ENCODE peak calls at places on chromosomes 16 and 17, in six cellular contexts. A is fibroblast of pulmonary artery, Z is stomach, B is fibroblast of villous mesenchyme, N is left ventricle myocardium inferior, S is brain microvascular endothelial cell. D is an unnamed sample.

GRCh38 chr17:4808378-4808767 is 1.4 kb downstream of the PLD2 start:
- DNase-seq in A (no peak), Z (peak), B (no peak), N (peak), S (no peak), D (no peak)

GRCh38 chr16:74756203-74756602 is 18.4 kb downstream of the FA2H start:
- DNase-seq in A (no peak), Z (no peak), B (no peak), N (no peak), S (no peak), D (no peak)

GRCh38 chr17:32593003-32593402 is 106.2 kb downstream of the CDK5R1 start:
- DNase-seq in A (no peak), Z (no peak), B (no peak), N (no peak), S (no peak), D (no peak)

GRCh38 chr17:60169921-60170817 is 20.4 kb downstream of the CA4 start:
- DNase-seq in A (peak), Z (no peak), B (peak), N (peak), S (no peak), D (no peak)

GRCh38 chr16:12729448-12729847 is 74.2 kb downstream of the CPPED1 start:
- DNase-seq in A (peak), Z (no peak), B (peak), N (no peak), S (peak), D (peak)

GRCh38 chr17:50183439-50184001 is 17.7 kb downstream of the SGCA start:
- DNase-seq in A (no peak), Z (no peak), B (peak), N (no peak), S (no peak), D (no peak)

GRCh38 chr17:59683283-59683682 is 23.9 kb downstream of the PTRH2 start:
- DNase-seq in A (no peak), Z (no peak), B (no peak), N (no peak), S (no peak), D (no peak)

GRCh38 chr16:65283238-65283651 is 161.4 kb upstream of the CDH11 start:
- DNase-seq in A (no peak), Z (no peak), B (peak), N (no peak), S (no peak), D (no peak)

GRCh38 chr17:12282056-12282455 is 261.4 kb downstream of the MAP2K4 start:
- DNase-seq in A (peak), Z (no peak), B (peak), N (no peak), S (peak), D (peak)

GRCh38 chr16:4535627-4536108 is 2.9 kb downstream of the CDIP1 start:
- DNase-seq in A (no peak), Z (no peak), B (no peak), N (no peak), S (no peak), D (no peak)

GRCh38 chr16:48459167-48459566 is 74.0 kb upstream of the SIAH1 start:
- DNase-seq in A (no peak), Z (no peak), B (no peak), N (no peak), S (no peak), D (no peak)

GRCh38 chr16:28585674-28586073 is 11.2 kb downstream of the SULT1A2 start:
- DNase-seq in A (no peak), Z (peak), B (no peak), N (no peak), S (no peak), D (no peak)

GRCh38 chr17:73069164-73069774 is 23.2 kb downstream of the SLC39A11 start:
- DNase-seq in A (no peak), Z (no peak), B (no peak), N (no peak), S (no peak), D (no peak)

GRCh38 chr17:78144736-78145641 is 1.2 kb upstream of the C17orf99 start:
- DNase-seq in A (no peak), Z (peak), B (peak), N (no peak), S (no peak), D (no peak)
- TF ChIP-seq CTCF in A (no peak), Z (no peak), B (no peak), N (no peak), S (no peak), D (no peak)

GRCh38 chr17:40068917-40069750 is 6.4 kb downstream of the THRA start:
- DNase-seq in A (peak), Z (peak), B (peak), N (peak), S (peak), D (peak)

GRCh38 chr17:40069751-40070643 is 7.2 kb downstream of the THRA start:
- DNase-seq in A (peak), Z (peak), B (no peak), N (no peak), S (peak), D (no peak)

GRCh38 chr17:40067710-40068109 is 4.9 kb downstream of the THRA start:
- DNase-seq in A (no peak), Z (no peak), B (no peak), N (no peak), S (no peak), D (no peak)

GRCh38 chr17:40068584-40068916 is 5.8 kb downstream of the THRA start:
- DNase-seq in A (no peak), Z (no peak), B (no peak), N (no peak), S (no peak), D (no peak)

DNA sequence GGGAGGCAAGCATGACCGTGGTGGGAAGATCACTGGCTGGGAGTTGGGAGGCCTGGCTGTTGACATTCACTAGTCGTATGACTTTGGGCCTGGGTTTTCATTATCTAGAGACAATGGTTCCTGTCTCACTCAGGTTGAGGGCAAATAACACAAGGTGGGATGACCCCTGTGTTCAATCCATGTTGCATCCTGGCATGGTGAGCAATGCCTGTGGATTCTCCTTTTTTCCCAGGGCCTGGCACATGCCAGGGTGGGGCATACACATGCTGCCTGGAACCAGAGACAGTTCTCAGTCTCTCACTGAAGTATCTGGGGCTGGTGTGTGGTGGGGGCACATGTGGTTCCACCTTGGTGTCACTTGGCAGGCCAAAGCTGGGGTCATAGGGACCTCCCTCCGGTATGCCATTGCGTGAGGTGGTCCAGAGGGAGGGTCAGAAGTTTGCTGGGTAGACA is 5.4 kb downstream of the THRA start:
- DNase-seq in A (no peak), Z (no peak), B (no peak), N (no peak), S (no peak), D (no peak)
- H3K4me3 ChIP-seq in A (peak), Z (peak), B (peak), N (peak), S (no peak), D (peak)

DNA sequence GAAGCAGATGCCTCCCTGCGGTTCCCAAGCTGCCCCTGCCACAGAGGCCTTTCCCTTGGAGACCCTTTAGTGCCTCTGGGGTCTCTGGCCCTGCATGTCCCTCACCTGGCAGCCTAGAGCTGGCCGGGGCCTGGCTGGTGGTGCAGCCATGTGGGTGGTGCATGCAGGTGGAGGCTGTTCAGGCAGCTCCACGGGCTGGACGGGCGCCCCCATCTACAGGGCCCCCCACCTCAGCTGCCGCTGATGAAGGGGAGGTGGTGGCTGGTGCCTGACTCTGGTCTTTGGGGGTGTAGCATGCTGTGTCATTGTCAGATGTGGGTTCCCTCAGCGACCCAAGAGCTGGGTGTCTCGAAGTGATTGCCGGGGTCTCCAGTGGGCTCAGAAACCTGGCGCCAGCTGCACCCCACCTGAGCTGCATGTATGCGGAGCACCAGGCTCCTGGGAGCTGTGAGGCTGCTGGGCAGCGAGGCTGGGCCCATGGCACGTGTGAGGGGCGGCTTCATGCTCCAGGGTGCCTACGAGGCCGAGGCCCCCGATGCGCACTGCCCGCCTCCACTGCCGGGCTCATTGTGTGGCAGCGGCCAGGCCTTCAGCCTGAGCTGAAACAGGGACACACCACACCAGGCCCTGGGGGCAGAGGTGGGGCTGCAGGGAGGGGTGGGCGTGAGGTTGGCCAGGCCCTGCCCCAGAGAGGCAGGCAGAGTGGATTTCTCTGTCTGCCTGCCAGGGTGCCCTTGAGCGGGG is 57.0 kb downstream of the BAIAP2 start:
- DNase-seq in A (no peak), Z (no peak), B (no peak), N (no peak), S (no peak), D (no peak)
- TF ChIP-seq CTCF in A (no peak), Z (no peak), B (no peak), N (no peak), S (no peak), D (no peak)

DNA sequence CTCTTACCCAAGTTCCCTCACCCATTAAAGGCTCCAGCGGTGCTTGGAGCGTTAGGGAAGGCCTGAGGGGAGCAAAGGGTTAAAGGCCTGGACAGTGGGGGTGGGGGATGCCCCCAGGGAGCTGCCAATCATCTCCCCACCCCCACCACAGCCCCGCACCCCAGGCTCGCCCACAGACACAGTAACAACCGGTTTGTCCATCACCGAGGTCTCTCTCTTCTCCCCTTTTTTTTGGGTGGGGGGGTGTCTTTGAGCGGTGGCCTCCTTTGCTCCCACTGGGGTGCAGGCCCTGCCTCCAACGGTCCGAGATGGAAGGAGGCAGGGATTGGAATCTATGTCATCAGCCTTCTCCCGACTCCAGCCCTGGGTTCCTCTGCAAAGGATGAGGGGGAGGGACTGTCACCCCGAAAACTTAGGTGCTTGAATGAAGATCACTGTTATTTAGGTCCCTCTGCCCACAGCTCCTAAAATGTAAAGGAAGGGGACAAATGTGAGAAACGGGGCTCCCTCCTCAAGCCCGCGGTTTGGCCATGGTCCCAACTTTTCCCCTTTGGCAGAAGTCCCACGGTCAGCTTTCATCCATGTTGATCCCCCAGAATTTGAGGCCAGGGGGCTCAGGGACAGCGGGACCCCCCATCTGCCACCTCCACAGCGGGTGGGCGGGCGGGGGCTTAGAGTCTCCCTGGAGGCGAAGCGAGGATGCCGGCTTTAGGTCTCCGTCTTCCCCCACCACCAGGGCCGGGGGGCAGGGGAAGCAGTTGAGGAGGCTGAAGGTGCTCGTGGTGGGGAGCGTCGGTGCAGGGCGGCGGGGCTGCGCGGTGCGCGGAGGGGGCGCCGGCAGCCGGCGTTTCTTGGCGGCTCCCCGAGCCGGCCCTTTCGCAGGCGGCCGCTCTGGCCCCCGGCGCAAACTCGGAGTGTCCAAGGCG is 1.7 kb downstream of the EPOP start:
- DNase-seq in A (no peak), Z (no peak), B (no peak), N (no peak), S (no peak), D (no peak)
- H3K4me3 ChIP-seq in A (no peak), Z (peak), B (no peak), N (peak), S (no peak), D (peak)

GRCh38 chr17:76122411-76123126 is 18.5 kb downstream of the FOXJ1 start:
- DNase-seq in A (no peak), Z (no peak), B (no peak), N (no peak), S (no peak), D (no peak)

GRCh38 chr17:76121932-76122383 is 18.4 kb upstream of the EXOC7 start:
- DNase-seq in A (no peak), Z (peak), B (no peak), N (no peak), S (no peak), D (no peak)

GRCh38 chr17:76123127-76123499 is 17.9 kb downstream of the FOXJ1 start:
- DNase-seq in A (no peak), Z (no peak), B (no peak), N (no peak), S (no peak), D (no peak)

GRCh38 chr17:76119409-76120371 is 16.1 kb upstream of the EXOC7 start:
- DNase-seq in A (no peak), Z (no peak), B (no peak), N (no peak), S (no peak), D (no peak)

GRCh38 chr17:76120658-76121008 is 17.0 kb upstream of the EXOC7 start:
- DNase-seq in A (no peak), Z (no peak), B (no peak), N (no peak), S (no peak), D (no peak)
- TF ChIP-seq CTCF in A (no peak), Z (no peak), B (no peak), N (no peak), S (no peak), D (no peak)

DNA sequence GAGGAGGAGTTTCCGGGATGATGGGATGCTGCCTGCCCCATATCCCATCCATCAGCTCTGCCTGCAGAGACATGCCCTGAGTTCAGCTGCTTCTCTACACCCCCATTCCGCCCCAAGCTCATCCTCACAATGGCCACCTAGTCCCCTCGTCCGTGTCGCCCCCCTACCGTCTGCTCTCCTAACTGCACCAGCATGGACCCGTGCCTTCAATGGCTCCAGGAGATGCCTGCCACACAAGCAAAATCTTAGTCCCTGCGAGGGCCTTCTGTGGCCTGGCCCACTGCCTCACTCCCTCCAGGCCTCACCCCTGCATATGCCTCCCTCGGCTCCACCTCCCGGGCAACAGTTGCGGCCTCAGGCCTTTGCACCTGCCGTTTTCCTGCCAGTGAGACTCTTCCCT is 1.8 kb upstream of the TELO2 start:
- DNase-seq in A (no peak), Z (no peak), B (no peak), N (no peak), S (no peak), D (no peak)
- H3K4me3 ChIP-seq in A (no peak), Z (no peak), B (no peak), N (no peak), S (no peak), D (no peak)

GRCh38 chr17:16453493-16453851 is 38.1 kb downstream of the TRPV2 start:
- DNase-seq in A (no peak), Z (no peak), B (no peak), N (no peak), S (no peak), D (no peak)

GRCh38 chr17:16459850-16460550 is 32.0 kb downstream of the LRRC75A start:
- DNase-seq in A (no peak), Z (no peak), B (no peak), N (no peak), S (no peak), D (no peak)

GRCh38 chr17:16459271-16459670 is 32.7 kb downstream of the LRRC75A start:
- DNase-seq in A (no peak), Z (no peak), B (no peak), N (no peak), S (no peak), D (no peak)

GRCh38 chr17:16455997-16456769 is 35.8 kb downstream of the LRRC75A start:
- DNase-seq in A (no peak), Z (no peak), B (no peak), N (no peak), S (no peak), D (no peak)

DNA sequence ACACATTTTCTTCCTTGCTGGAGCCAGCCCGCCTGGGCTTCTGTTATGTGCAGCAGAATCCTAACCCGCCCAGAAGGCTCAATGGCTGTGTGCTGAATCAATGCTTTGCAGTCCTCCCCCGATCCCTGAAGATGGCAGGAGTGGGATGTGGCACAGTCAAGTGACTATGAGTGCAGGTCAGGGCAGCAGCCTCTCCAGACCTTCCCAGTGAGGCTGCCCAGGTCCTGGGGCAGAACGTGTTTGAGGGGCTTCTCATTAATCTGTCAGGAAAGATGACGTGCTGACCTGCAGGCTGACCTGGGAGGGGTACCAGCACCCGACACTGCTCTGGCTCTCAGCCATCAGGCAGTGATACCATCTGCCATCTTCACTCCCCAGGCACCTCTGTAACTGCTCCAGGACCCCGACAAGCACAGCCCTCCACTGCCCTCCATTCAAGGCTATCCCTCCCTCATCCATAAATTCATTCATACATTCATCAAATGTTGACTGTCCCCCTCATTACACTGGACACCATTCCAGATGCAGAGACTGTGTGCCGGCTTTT is 35.1 kb downstream of the LRRC75A start:
- DNase-seq in A (no peak), Z (no peak), B (no peak), N (no peak), S (no peak), D (no peak)
- TF ChIP-seq CTCF in A (no peak), Z (no peak), B (peak), N (no peak), S (no peak), D (no peak)

D was measured in HFF-Myc.